ENCODE peak calls at places on chromosome 17, in five cellular contexts. F, K, U, S and G are unnamed samples.

GRCh38 chr17:65231662-65232335 is 94.6 kb downstream of the RGS9 start:
- DNase-seq in F (peak), K (peak), U (no peak), S (peak), G (peak)

GRCh38 chr17:31392002-31392855 is 754 bp downstream of the RAB11FIP4 start:
- DNase-seq in F (no peak), K (no peak), U (no peak), S (no peak), G (no peak)

GRCh38 chr17:70661342-70662222 is 492.2 kb downstream of the KCNJ2 start:
- DNase-seq in F (no peak), K (peak), U (no peak), S (no peak), G (no peak)

GRCh38 chr17:68195667-68196393 is 52.0 kb upstream of the AMZ2 start:
- DNase-seq in F (no peak), K (no peak), U (no peak), S (no peak), G (no peak)

GRCh38 chr17:80382446-80382845 is 32.5 kb upstream of the ENDOV start:
- DNase-seq in F (no peak), K (no peak), U (no peak), S (no peak), G (no peak)

GRCh38 chr17:42288078-42288984 is at the start of gene STAT5A:
- DNase-seq in F (peak), K (peak), U (peak), S (peak), G (peak)

GRCh38 chr17:61389670-61390478 is 9.8 kb upstream of the TBX2 start:
- DNase-seq in F (no peak), K (no peak), U (no peak), S (no peak), G (no peak)

GRCh38 chr17:9268546-9268945 is 247.2 kb downstream of the NTN1 start:
- DNase-seq in F (no peak), K (no peak), U (no peak), S (no peak), G (no peak)

GRCh38 chr17:70106551-70106950 is 31.5 kb downstream of the KCNJ16 start:
- DNase-seq in F (no peak), K (no peak), U (no peak), S (no peak), G (no peak)

GRCh38 chr17:65559802-65560627 is 1.4 kb downstream of the AXIN2 start:
- DNase-seq in F (no peak), K (no peak), U (no peak), S (no peak), G (no peak)

GRCh38 chr17:80982426-80982974 is 9.1 kb upstream of the CHMP6 start:
- DNase-seq in F (no peak), K (no peak), U (no peak), S (no peak), G (no peak)

GRCh38 chr17:15782809-15783208 is 50.7 kb downstream of the TBC1D26 start:
- DNase-seq in F (no peak), K (peak), U (no peak), S (no peak), G (no peak)

GRCh38 chr17:18246880-18247612 is 11.5 kb downstream of the FLII start:
- DNase-seq in F (no peak), K (no peak), U (no peak), S (no peak), G (no peak)

GRCh38 chr17:82920150-82920549 is 80.3 kb upstream of the ZNF750 start:
- DNase-seq in F (no peak), K (no peak), U (no peak), S (no peak), G (no peak)

GRCh38 chr17:57406131-57406980 is 150.0 kb downstream of the MSI2 start:
- DNase-seq in F (no peak), K (peak), U (no peak), S (no peak), G (no peak)

GRCh38 chr17:292016-292415 is 60.6 kb downstream of the RPH3AL start:
- DNase-seq in F (no peak), K (no peak), U (no peak), S (no peak), G (no peak)

GRCh38 chr17:81400154-81400938 is 5.1 kb downstream of the BAHCC1 start:
- DNase-seq in F (no peak), K (peak), U (no peak), S (no peak), G (peak)

GRCh38 chr17:29622337-29623282 is at the start of gene CORO6:
- DNase-seq in F (peak), K (no peak), U (no peak), S (no peak), G (no peak)

GRCh38 chr17:77208856-77209255 is 68.1 kb downstream of the SEC14L1 start:
- DNase-seq in F (no peak), K (no peak), U (no peak), S (no peak), G (no peak)

GRCh38 chr17:45690876-45691275 is 93.2 kb upstream of the CRHR1 start:
- DNase-seq in F (no peak), K (no peak), U (no peak), S (no peak), G (no peak)

GRCh38 chr17:81394831-81395599 is at the start of gene BAHCC1:
- DNase-seq in F (peak), K (peak), U (peak), S (peak), G (peak)

GRCh38 chr17:36755586-36755985 is 154.2 kb downstream of the MRM1 start:
- DNase-seq in F (no peak), K (no peak), U (no peak), S (no peak), G (peak)

GRCh38 chr17:42403150-42403549 is 14.9 kb upstream of the STAT3 start:
- DNase-seq in F (no peak), K (no peak), U (no peak), S (no peak), G (no peak)

GRCh38 chr17:44736551-44737240 is 22.1 kb upstream of the ADAM11 start:
- DNase-seq in F (no peak), K (no peak), U (no peak), S (no peak), G (no peak)

GRCh38 chr17:28978565-28978964 is 27.2 kb upstream of the PHF12 start:
- DNase-seq in F (no peak), K (no peak), U (no peak), S (no peak), G (no peak)

GRCh38 chr17:34377078-34377823 is 14.2 kb upstream of the CCL1 start:
- DNase-seq in F (no peak), K (no peak), U (no peak), S (no peak), G (no peak)

GRCh38 chr17:30332057-30332542 is 1.8 kb downstream of the TMIGD1 start:
- DNase-seq in F (no peak), K (peak), U (no peak), S (no peak), G (peak)